ENCODE peak calls at places on chromosomes 4 and X, in eight cellular contexts. F is MM.1S, D is IMR-90, B is OCI-LY7, P is GM23338, S is endothelial cell of umbilical vein, C is mammary epithelial cell, M is neural progenitor cell. W is an unnamed sample.

GRCh38 chrX:40291553-40291952 is 193.8 kb upstream of the BCOR start:
- DNase-seq in B (no peak), S (no peak), C (peak), F (no peak), P (no peak), M (no peak), D (no peak), W (no peak)

GRCh38 chr4:48831532-48832015 is 686 bp downstream of the OCIAD1 start:
- DNase-seq in S (peak), F (no peak), M (no peak), C (no peak), D (peak), P (peak), B (peak), W (no peak)

GRCh38 chr4:8917321-8917811 is 45.7 kb upstream of the HMX1 start:
- DNase-seq in P (no peak), C (no peak), S (no peak), D (no peak), M (no peak), B (no peak), F (no peak), W (peak)

GRCh38 chr4:62548108-62548524 is 1348.0 kb downstream of the ADGRL3 start:
- DNase-seq in C (no peak), D (no peak), B (no peak), S (no peak), P (peak), M (peak), F (no peak), W (no peak)

GRCh38 chrX:115560978-115561604 is at the start of gene PLS3:
- DNase-seq in M (peak), F (peak), D (peak), P (peak), B (no peak), S (peak), C (peak), W (peak)

GRCh38 chr4:156972370-156972980 is 876 bp upstream of the PDGFC start:
- DNase-seq in B (no peak), S (no peak), P (peak), C (no peak), D (peak), F (peak), M (peak), W (peak)

GRCh38 chr4:1989533-1990347 is 19.0 kb downstream of the NELFA start:
- DNase-seq in P (no peak), S (no peak), D (no peak), F (peak), C (no peak), M (no peak), B (no peak), W (no peak)

GRCh38 chr4:24070117-24070516 is 180.3 kb upstream of the PPARGC1A start:
- DNase-seq in C (peak), P (no peak), D (peak), M (no peak), B (no peak), S (no peak), F (no peak), W (no peak)

GRCh38 chr4:54213812-54214211 is 15.3 kb upstream of the PDGFRA start:
- DNase-seq in C (no peak), P (no peak), S (no peak), D (no peak), F (no peak), M (no peak), B (no peak), W (peak)

GRCh38 chr4:84324850-84325249 is 174.2 kb downstream of the NKX6-1 start:
- DNase-seq in P (no peak), C (no peak), M (peak), F (no peak), D (no peak), B (no peak), S (no peak), W (no peak)

GRCh38 chr4:61493470-61493869 is 293.3 kb downstream of the ADGRL3 start:
- DNase-seq in B (no peak), C (no peak), F (no peak), M (peak), S (no peak), D (no peak), P (peak), W (no peak)

GRCh38 chr4:147793569-147793968 is 61.7 kb downstream of the ARHGAP10 start:
- DNase-seq in M (no peak), P (no peak), D (peak), F (no peak), B (no peak), C (no peak), S (no peak), W (peak)
- H2AFZ ChIP-seq in M (no peak), P (no peak), D (no peak), F (no peak), B (no peak), C (no peak), S (no peak), W (no peak)

DNA sequence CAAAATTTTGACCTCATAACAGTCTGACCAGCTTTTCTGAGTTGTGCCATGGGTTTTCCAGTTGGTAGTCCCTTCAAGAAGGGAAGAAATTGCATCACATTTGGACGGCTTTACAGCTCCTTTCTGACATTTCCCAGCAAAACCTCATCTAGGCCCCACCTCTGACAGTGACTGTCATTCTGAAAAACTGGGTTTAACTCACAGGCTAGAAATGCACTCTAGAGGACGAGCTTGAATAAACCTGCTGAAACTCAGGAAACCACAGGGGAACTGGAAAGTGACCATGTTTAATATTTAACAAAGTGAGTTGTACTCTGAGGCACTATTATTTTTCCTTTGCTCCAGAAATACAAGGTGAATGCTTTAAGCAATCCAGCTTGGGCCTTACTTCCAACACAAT is 434.3 kb upstream of the RASGEF1B start:
- DNase-seq in C (no peak), B (no peak), S (no peak), P (no peak), M (no peak), F (peak), D (no peak), W (peak)
- H2AFZ ChIP-seq in C (no peak), B (no peak), S (no peak), P (no peak), M (peak), F (no peak), D (no peak), W (no peak)

DNA sequence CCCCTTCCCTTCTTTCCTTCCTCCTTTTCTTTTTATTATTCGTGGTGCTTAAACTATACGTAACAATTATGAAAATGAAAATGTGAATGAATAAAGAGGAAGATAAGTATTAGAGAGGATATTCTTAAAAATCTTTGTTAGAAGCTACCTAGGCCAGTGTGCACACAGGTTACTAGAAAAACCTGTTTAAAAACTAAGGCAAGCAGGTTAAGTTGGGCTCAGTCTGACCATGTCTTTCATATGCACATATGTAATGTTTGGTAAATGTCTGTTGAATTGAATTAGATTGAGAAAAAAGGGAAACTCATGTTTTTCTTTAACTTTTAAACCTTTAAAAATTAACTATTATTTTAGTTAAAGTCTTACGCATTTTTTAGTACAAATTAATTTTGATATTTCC is 7.8 kb downstream of the SHROOM3 start:
- DNase-seq in C (no peak), B (no peak), M (no peak), D (no peak), F (no peak), P (no peak), S (no peak), W (no peak)
- H2AFZ ChIP-seq in C (no peak), B (no peak), M (no peak), D (no peak), F (no peak), P (no peak), S (no peak), W (no peak)

DNA sequence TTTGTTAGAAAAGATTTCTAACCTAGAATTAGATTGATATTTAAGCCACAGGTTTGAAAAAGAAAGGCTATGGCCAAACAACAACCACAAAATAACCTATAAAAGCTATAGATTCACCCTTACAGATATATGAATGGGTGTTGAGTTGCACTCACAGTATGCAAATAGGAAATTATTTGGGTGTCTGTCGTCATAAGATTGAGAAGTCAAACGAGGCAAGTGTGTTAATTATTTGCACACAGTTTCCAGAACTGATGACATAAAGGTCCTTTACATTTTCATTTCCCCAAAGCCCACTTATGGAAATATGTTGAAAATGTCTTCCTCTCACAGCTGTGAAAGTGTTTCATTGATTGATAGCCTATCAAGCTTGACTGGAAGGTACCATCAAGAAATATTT is 101.2 kb upstream of the CXCL13 start:
- DNase-seq in B (no peak), M (no peak), C (no peak), D (no peak), P (no peak), S (no peak), F (no peak), W (no peak)
- H2AFZ ChIP-seq in B (no peak), M (no peak), C (no peak), D (no peak), P (no peak), S (no peak), F (no peak), W (no peak)

DNA sequence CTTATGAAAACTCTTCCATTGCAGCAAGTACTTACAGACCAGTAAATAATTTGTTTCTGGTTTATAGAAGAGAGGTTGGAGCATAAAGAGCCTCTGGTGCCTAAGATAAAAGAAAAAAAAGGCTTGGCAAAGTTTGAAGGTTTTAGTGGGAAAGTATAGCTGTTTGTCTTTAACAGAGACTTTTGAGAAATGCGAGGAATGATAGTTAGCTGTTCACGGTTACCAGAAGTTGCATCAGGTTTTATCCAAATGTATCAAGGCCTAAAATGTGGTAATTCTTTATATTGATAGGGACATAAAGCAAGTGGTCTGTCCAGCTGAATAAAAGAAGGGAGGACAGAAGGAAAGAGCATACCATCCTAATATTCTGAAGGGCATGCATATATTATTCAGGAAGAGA is 29.3 kb downstream of the RAP1GDS1 start:
- DNase-seq in M (no peak), F (no peak), S (no peak), P (no peak), D (peak), C (no peak), B (no peak), W (no peak)
- H2AFZ ChIP-seq in M (no peak), F (no peak), S (no peak), P (no peak), D (no peak), C (no peak), B (no peak), W (no peak)

GRCh38 chrX:68498508-68499379 is at the start of gene YIPF6:
- DNase-seq in C (peak), B (peak), M (peak), D (peak), S (peak), P (peak), F (peak), W (peak)
- H2AFZ ChIP-seq in C (peak), B (peak), M (peak), D (peak), S (peak), P (peak), F (peak), W (peak)

DNA sequence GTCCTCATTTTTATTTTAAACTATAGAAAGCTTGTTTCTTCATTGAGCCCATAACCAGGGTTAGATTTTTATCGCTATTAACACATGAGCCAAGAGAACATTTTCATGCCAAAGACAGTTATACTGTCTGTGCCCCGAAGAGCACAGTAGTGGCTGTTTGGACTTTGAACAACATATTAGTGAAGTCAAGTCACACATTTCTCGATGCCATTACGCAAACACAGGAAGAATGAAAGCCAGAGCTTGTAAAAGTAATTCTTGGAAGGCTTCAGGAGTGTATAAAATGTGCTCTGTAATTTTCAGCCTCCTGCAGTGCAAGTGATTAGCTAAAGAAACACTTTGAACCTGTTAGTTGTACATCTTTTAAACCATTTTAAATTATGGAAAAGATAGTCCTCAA is 590.6 kb upstream of the PITX2 start:
- DNase-seq in B (no peak), S (no peak), P (no peak), C (no peak), F (no peak), D (no peak), M (no peak), W (peak)
- H2AFZ ChIP-seq in B (no peak), S (no peak), P (no peak), C (no peak), F (no peak), D (no peak), M (no peak), W (no peak)

GRCh38 chr4:128812360-128812958 is 3.0 kb downstream of the JADE1 start:
- DNase-seq in C (peak), F (peak), B (peak), M (peak), D (peak), P (peak), S (peak), W (peak)
- H2AFZ ChIP-seq in C (peak), F (peak), B (peak), M (no peak), D (peak), P (no peak), S (peak), W (peak)

W was measured in hepatocyte.